ENCODE peak calls at places on chromosomes 16 and 17, in six cellular contexts. V is HepG2, Y is H1, G is WTC11, R is GM12878, D is GM23338. A is an unnamed sample.

GRCh38 chr17:82888583-82889495 is 49.0 kb upstream of the ZNF750 start:
- DNase-seq in V (peak; percentile 20), Y (no peak), G (no peak), R (no peak), D (no peak), A (no peak)

GRCh38 chr17:46053911-46054534 is 55.0 kb downstream of the STH start:
- DNase-seq in V (no peak), Y (no peak), G (no peak), R (no peak), D (no peak), A (no peak)

GRCh38 chr16:65833171-65833871 is 533.2 kb upstream of the CDH5 start:
- DNase-seq in V (no peak), Y (no peak), G (no peak), R (no peak), D (no peak), A (peak; percentile 16)

GRCh38 chr16:12337776-12338655 is 361.5 kb downstream of the SNX29 start:
- DNase-seq in V (no peak), Y (no peak), G (no peak), R (no peak), D (no peak), A (no peak)

GRCh38 chr16:87930456-87930855 is 5.9 kb downstream of the CA5A start:
- DNase-seq in V (peak; percentile 23), Y (no peak), G (peak; percentile 57), R (no peak), D (peak; percentile 61), A (peak; percentile 60)

GRCh38 chr16:10509534-10510025 is 70.8 kb downstream of the EMP2 start:
- DNase-seq in V (peak; percentile 91), Y (peak; percentile 33), G (peak; percentile 56), R (peak; percentile 70), D (peak; percentile 92), A (peak; percentile 91)

GRCh38 chr17:30344283-30345088 is 10.6 kb upstream of the TMIGD1 start:
- DNase-seq in V (peak; percentile 96), Y (no peak), G (no peak), R (no peak), D (no peak), A (peak; percentile 18)

GRCh38 chr17:70544307-70544706 is 375.0 kb downstream of the KCNJ2 start:
- DNase-seq in V (no peak), Y (no peak), G (no peak), R (no peak), D (no peak), A (no peak)

GRCh38 chr16:79171504-79172240 is 428.9 kb downstream of the MAF start:
- DNase-seq in V (no peak), Y (no peak), G (no peak), R (no peak), D (no peak), A (no peak)

GRCh38 chr16:79173101-79173500 is 427.4 kb downstream of the MAF start:
- DNase-seq in V (no peak), Y (no peak), G (no peak), R (no peak), D (no peak), A (no peak)

GRCh38 chr16:79170565-79171242 is 429.8 kb downstream of the MAF start:
- DNase-seq in V (no peak), Y (no peak), G (no peak), R (no peak), D (no peak), A (no peak)

GRCh38 chr16:79173910-79174309 is 426.6 kb downstream of the MAF start:
- DNase-seq in V (no peak), Y (no peak), G (no peak), R (no peak), D (no peak), A (no peak)

GRCh38 chr16:79172306-79172705 is 428.2 kb downstream of the MAF start:
- DNase-seq in V (no peak), Y (no peak), G (no peak), R (no peak), D (no peak), A (no peak)
- TF ChIP-seq CREB1 in V (no peak), Y (no peak), G (no peak), R (no peak), D (no peak), A (no peak)

GRCh38 chr16:29147710-29148425 is 163.0 kb downstream of the LAT start:
- DNase-seq in V (no peak), Y (no peak), G (no peak), R (no peak), D (no peak), A (no peak)
- TF ChIP-seq CREB1 in V (no peak), Y (no peak), G (no peak), R (no peak), D (no peak), A (no peak)

GRCh38 chr17:77011173-77012011 is 129.4 kb upstream of the SEC14L1 start:
- DNase-seq in V (peak; percentile 53), Y (no peak), G (peak; percentile 74), R (no peak), D (peak; percentile 77), A (peak; percentile 36)
- TF ChIP-seq CREB1 in V (no peak), Y (no peak), G (no peak), R (no peak), D (no peak), A (no peak)

GRCh38 chr17:60695960-60696359 is 18.3 kb downstream of the BCAS3 start:
- DNase-seq in V (no peak), Y (no peak), G (no peak), R (no peak), D (no peak), A (no peak)

GRCh38 chr17:60704170-60704569 is 26.5 kb downstream of the BCAS3 start:
- DNase-seq in V (peak; percentile 10), Y (no peak), G (no peak), R (no peak), D (no peak), A (no peak)

GRCh38 chr17:60699090-60699489 is 21.4 kb downstream of the BCAS3 start:
- DNase-seq in V (no peak), Y (no peak), G (no peak), R (no peak), D (no peak), A (no peak)
- TF ChIP-seq CREB1 in V (no peak), Y (no peak), G (no peak), R (no peak), D (no peak), A (no peak)

A was measured in K562.